ENCODE peak calls at places on chromosomes 5 and 9, in five cellular contexts. O is astrocyte of the spinal cord, Z is NCI-H2171 treated with DMSO at 0.1 percent for 48 hours, C is Calu3, M is right atrium auricular region. A is an unnamed sample.

GRCh38 chr9:108156270-108156998 is 666.9 kb upstream of the KLF4 start:
- DNase-seq in C (peak; percentile 6), Z (no peak), O (no peak), M (no peak), A (no peak)

GRCh38 chr5:57434227-57434640 is 48.4 kb downstream of the ACTBL2 start:
- DNase-seq in C (peak; percentile 60), Z (no peak), O (no peak), M (no peak), A (no peak)

GRCh38 chr5:132428147-132428482 is 58.6 kb downstream of the SLC22A5 start:
- DNase-seq in O (no peak), Z (no peak), M (no peak), C (no peak), A (no peak)

GRCh38 chr5:8944005-8944404 is 601.9 kb downstream of the SEMA5A start:
- DNase-seq in C (no peak), M (no peak), O (no peak), Z (no peak), A (no peak)

GRCh38 chr9:109035684-109036423 is 22.6 kb upstream of the CTNNAL1 start:
- DNase-seq in C (peak; percentile 38), O (peak; percentile 92), M (peak; percentile 68), Z (no peak), A (no peak)

GRCh38 chr5:78641060-78641474 is 7.5 kb downstream of the LHFPL2 start:
- DNase-seq in C (no peak), O (no peak), M (no peak), Z (no peak), A (no peak)

GRCh38 chr5:61275841-61276240 is 56.2 kb upstream of the ZSWIM6 start:
- DNase-seq in M (peak; percentile 67), O (peak; percentile 62), C (no peak), Z (no peak), A (no peak)

GRCh38 chr5:154444559-154445421 is 1.0 kb upstream of the SAP30L start:
- DNase-seq in C (peak; percentile 28), Z (no peak), M (no peak), O (no peak), A (no peak)

GRCh38 chr5:172722309-172722815 is 48.6 kb downstream of the DUSP1 start:
- DNase-seq in Z (no peak), M (no peak), C (no peak), O (no peak), A (no peak)

GRCh38 chr5:52920929-52921328 is 68.2 kb upstream of the ITGA2 start:
- DNase-seq in M (no peak), C (no peak), O (peak; percentile 25), Z (no peak), A (no peak)

GRCh38 chr5:86613459-86613858 is 4.3 kb upstream of the COX7C start:
- DNase-seq in M (no peak), Z (no peak), C (no peak), O (no peak), A (no peak)

GRCh38 chr5:126369995-126370731 is 53.0 kb upstream of the GRAMD2B start:
- DNase-seq in Z (no peak), C (peak; percentile 22), O (peak; percentile 37), M (no peak), A (no peak)

GRCh38 chr5:4189317-4189716 is 593.7 kb downstream of the IRX1 start:
- DNase-seq in M (no peak), Z (no peak), O (no peak), C (no peak), A (no peak)

GRCh38 chr5:76986828-76987526 is 34.1 kb downstream of the CRHBP start:
- DNase-seq in M (no peak), O (no peak), Z (peak; percentile 27), C (no peak), A (no peak)

GRCh38 chr5:110853267-110853666 is 114.5 kb downstream of the SLC25A46 start:
- DNase-seq in Z (no peak), M (no peak), O (peak; percentile 10), C (no peak), A (no peak)

GRCh38 chr5:177086918-177087706 is 397 bp downstream of the FGFR4 start:
- DNase-seq in M (no peak), Z (no peak), O (peak; percentile 12), C (peak; percentile 99), A (no peak)